ENCODE peak calls at places on chromosomes 16 and 17, in eight cellular contexts. One of them, this sample, is unnamed.
A peak's percentile ranks its signal among the peaks of the same experiment; 100 is the strongest.

GRCh38 chr16:27633721-27634120 is 83.8 kb downstream of the KATNIP start:
- DNase-seq in HFF-Myc: no peak
- DNase-seq in aorta: no peak
- DNase-seq in adipocyte: no peak
- DNase-seq in BE2C: no peak
- DNase-seq in GM12878: no peak
- DNase-seq in SK-N-SH: no peak
- DNase-seq in heart left ventricle: no peak
- DNase-seq in this sample: no peak

GRCh38 chr17:65170839-65171238 is 33.7 kb downstream of the RGS9 start:
- DNase-seq in HFF-Myc: no peak
- DNase-seq in aorta: no peak
- DNase-seq in adipocyte: no peak
- DNase-seq in BE2C: no peak
- DNase-seq in GM12878: no peak
- DNase-seq in SK-N-SH: no peak
- DNase-seq in heart left ventricle: no peak
- DNase-seq in this sample: no peak

GRCh38 chr16:21101631-21102420 is 48.8 kb downstream of the DNAH3 start:
- DNase-seq in HFF-Myc: no peak
- DNase-seq in aorta: no peak
- DNase-seq in adipocyte: peak; percentile 12
- DNase-seq in BE2C: peak; percentile 31
- DNase-seq in GM12878: no peak
- DNase-seq in SK-N-SH: peak; percentile 11
- DNase-seq in heart left ventricle: no peak
- DNase-seq in this sample: peak; percentile 23

GRCh38 chr16:85959686-85960085 is 60.7 kb downstream of the IRF8 start:
- DNase-seq in HFF-Myc: no peak
- DNase-seq in aorta: no peak
- DNase-seq in adipocyte: no peak
- DNase-seq in BE2C: no peak
- DNase-seq in GM12878: no peak
- DNase-seq in SK-N-SH: no peak
- DNase-seq in heart left ventricle: no peak
- DNase-seq in this sample: no peak

GRCh38 chr16:88430185-88430523 is 22.9 kb upstream of the ZFPM1 start:
- DNase-seq in HFF-Myc: no peak
- DNase-seq in aorta: no peak
- DNase-seq in adipocyte: no peak
- DNase-seq in BE2C: no peak
- DNase-seq in GM12878: no peak
- DNase-seq in SK-N-SH: no peak
- DNase-seq in heart left ventricle: no peak
- DNase-seq in this sample: no peak

GRCh38 chr17:44965491-44966234 is 2.4 kb downstream of the C1QL1 start:
- DNase-seq in HFF-Myc: no peak
- DNase-seq in aorta: no peak
- DNase-seq in adipocyte: no peak
- DNase-seq in BE2C: no peak
- DNase-seq in GM12878: no peak
- DNase-seq in SK-N-SH: no peak
- DNase-seq in heart left ventricle: no peak
- DNase-seq in this sample: no peak

GRCh38 chr17:21352981-21353265 is 23.2 kb upstream of the KCNJ12 start:
- DNase-seq in HFF-Myc: no peak
- DNase-seq in aorta: peak; percentile 59
- DNase-seq in adipocyte: no peak
- DNase-seq in BE2C: no peak
- DNase-seq in GM12878: no peak
- DNase-seq in SK-N-SH: no peak
- DNase-seq in heart left ventricle: no peak
- DNase-seq in this sample: no peak

GRCh38 chr16:81424761-81425160 is 19.8 kb upstream of the CMIP start:
- DNase-seq in HFF-Myc: no peak
- DNase-seq in aorta: no peak
- DNase-seq in adipocyte: no peak
- DNase-seq in BE2C: no peak
- DNase-seq in GM12878: peak; percentile 68
- DNase-seq in SK-N-SH: no peak
- DNase-seq in heart left ventricle: no peak
- DNase-seq in this sample: no peak

GRCh38 chr17:38579934-38580333 is 25.8 kb downstream of the SRCIN1 start:
- DNase-seq in HFF-Myc: no peak
- DNase-seq in aorta: no peak
- DNase-seq in adipocyte: no peak
- DNase-seq in BE2C: peak; percentile 98
- DNase-seq in GM12878: no peak
- DNase-seq in SK-N-SH: peak; percentile 94
- DNase-seq in heart left ventricle: no peak
- DNase-seq in this sample: peak; percentile 10

GRCh38 chr16:51951668-51952298 is 595.2 kb downstream of the TOX3 start:
- DNase-seq in HFF-Myc: no peak
- DNase-seq in aorta: no peak
- DNase-seq in adipocyte: no peak
- DNase-seq in BE2C: peak; percentile 85
- DNase-seq in GM12878: no peak
- DNase-seq in SK-N-SH: no peak
- DNase-seq in heart left ventricle: no peak
- DNase-seq in this sample: no peak

GRCh38 chr16:10181196-10182162 is 749 bp downstream of the GRIN2A start:
- DNase-seq in HFF-Myc: no peak
- DNase-seq in aorta: peak; percentile 93
- DNase-seq in adipocyte: peak; percentile 75
- DNase-seq in BE2C: peak; percentile 54
- DNase-seq in GM12878: no peak
- DNase-seq in SK-N-SH: peak; percentile 91
- DNase-seq in heart left ventricle: peak; percentile 63
- DNase-seq in this sample: peak; percentile 50

GRCh38 chr17:5563451-5563850 is 20.9 kb downstream of the NLRP1 start:
- DNase-seq in HFF-Myc: peak; percentile 32
- DNase-seq in aorta: no peak
- DNase-seq in adipocyte: no peak
- DNase-seq in BE2C: no peak
- DNase-seq in GM12878: no peak
- DNase-seq in SK-N-SH: no peak
- DNase-seq in heart left ventricle: no peak
- DNase-seq in this sample: no peak

GRCh38 chr17:38587956-38588771 is 17.6 kb downstream of the SRCIN1 start:
- DNase-seq in HFF-Myc: no peak
- DNase-seq in aorta: no peak
- DNase-seq in adipocyte: no peak
- DNase-seq in BE2C: peak; percentile 41
- DNase-seq in GM12878: no peak
- DNase-seq in SK-N-SH: no peak
- DNase-seq in heart left ventricle: no peak
- DNase-seq in this sample: no peak

GRCh38 chr16:14003119-14003570 is 68.0 kb upstream of the MRTFB start:
- DNase-seq in HFF-Myc: peak; percentile 66
- DNase-seq in aorta: peak; percentile 87
- DNase-seq in adipocyte: peak; percentile 93
- DNase-seq in BE2C: peak; percentile 88
- DNase-seq in GM12878: no peak
- DNase-seq in SK-N-SH: peak; percentile 81
- DNase-seq in heart left ventricle: peak; percentile 74
- DNase-seq in this sample: peak; percentile 68

GRCh38 chr17:43940630-43941029 is 1.6 kb downstream of the PPY start:
- DNase-seq in HFF-Myc: no peak
- DNase-seq in aorta: no peak
- DNase-seq in adipocyte: peak; percentile 62
- DNase-seq in BE2C: peak; percentile 84
- DNase-seq in GM12878: no peak
- DNase-seq in SK-N-SH: peak; percentile 81
- DNase-seq in heart left ventricle: no peak
- DNase-seq in this sample: peak; percentile 39

GRCh38 chr17:77145635-77146632 is 5.2 kb downstream of the SEC14L1 start:
- DNase-seq in HFF-Myc: peak; percentile 84
- DNase-seq in aorta: peak; percentile 80
- DNase-seq in adipocyte: peak; percentile 91
- DNase-seq in BE2C: peak; percentile 40
- DNase-seq in GM12878: peak; percentile 71
- DNase-seq in SK-N-SH: peak; percentile 44
- DNase-seq in heart left ventricle: peak; percentile 68
- DNase-seq in this sample: peak; percentile 78

GRCh38 chr17:77143306-77143705 is 2.5 kb downstream of the SEC14L1 start:
- DNase-seq in HFF-Myc: no peak
- DNase-seq in aorta: no peak
- DNase-seq in adipocyte: no peak
- DNase-seq in BE2C: no peak
- DNase-seq in GM12878: no peak
- DNase-seq in SK-N-SH: no peak
- DNase-seq in heart left ventricle: no peak
- DNase-seq in this sample: no peak

GRCh38 chr17:77145209-77145608 is 4.4 kb downstream of the SEC14L1 start:
- DNase-seq in HFF-Myc: no peak
- DNase-seq in aorta: no peak
- DNase-seq in adipocyte: no peak
- DNase-seq in BE2C: no peak
- DNase-seq in GM12878: peak; percentile 40
- DNase-seq in SK-N-SH: no peak
- DNase-seq in heart left ventricle: no peak
- DNase-seq in this sample: no peak

GRCh38 chr17:77142689-77143088 is 1.9 kb downstream of the SEC14L1 start:
- DNase-seq in HFF-Myc: no peak
- DNase-seq in aorta: no peak
- DNase-seq in adipocyte: no peak
- DNase-seq in BE2C: no peak
- DNase-seq in GM12878: no peak
- DNase-seq in SK-N-SH: no peak
- DNase-seq in heart left ventricle: no peak
- DNase-seq in this sample: no peak

GRCh38 chr17:77144227-77144626 is 3.5 kb downstream of the SEC14L1 start:
- DNase-seq in HFF-Myc: no peak
- DNase-seq in aorta: no peak
- DNase-seq in adipocyte: no peak
- DNase-seq in BE2C: no peak
- DNase-seq in GM12878: no peak
- DNase-seq in SK-N-SH: no peak
- DNase-seq in heart left ventricle: no peak
- DNase-seq in this sample: no peak
- H3K4me3 ChIP-seq in HFF-Myc: no peak overlapping the region
- H3K4me3 ChIP-seq in aorta: no peak overlapping the region
- H3K4me3 ChIP-seq in adipocyte: no peak overlapping the region
- H3K4me3 ChIP-seq in BE2C: no peak overlapping the region
- H3K4me3 ChIP-seq in GM12878: peak overlapping the region; percentile 69
- H3K4me3 ChIP-seq in SK-N-SH: no peak overlapping the region
- H3K4me3 ChIP-seq in heart left ventricle: peak overlapping the region; percentile 63
- H3K4me3 ChIP-seq in this sample: no peak overlapping the region

GRCh38 chr17:7341842-7342241 is 5.5 kb downstream of the ACAP1 start:
- DNase-seq in HFF-Myc: no peak
- DNase-seq in aorta: no peak
- DNase-seq in adipocyte: no peak
- DNase-seq in BE2C: no peak
- DNase-seq in GM12878: no peak
- DNase-seq in SK-N-SH: no peak
- DNase-seq in heart left ventricle: no peak
- DNase-seq in this sample: no peak

GRCh38 chr17:7334938-7335538 is 1.3 kb upstream of the ACAP1 start:
- DNase-seq in HFF-Myc: no peak
- DNase-seq in aorta: no peak
- DNase-seq in adipocyte: no peak
- DNase-seq in BE2C: no peak
- DNase-seq in GM12878: no peak
- DNase-seq in SK-N-SH: no peak
- DNase-seq in heart left ventricle: no peak
- DNase-seq in this sample: no peak

GRCh38 chr17:7340179-7340578 is 3.9 kb downstream of the ACAP1 start:
- DNase-seq in HFF-Myc: no peak
- DNase-seq in aorta: no peak
- DNase-seq in adipocyte: no peak
- DNase-seq in BE2C: no peak
- DNase-seq in GM12878: no peak
- DNase-seq in SK-N-SH: no peak
- DNase-seq in heart left ventricle: no peak
- DNase-seq in this sample: peak; percentile 36

DNA sequence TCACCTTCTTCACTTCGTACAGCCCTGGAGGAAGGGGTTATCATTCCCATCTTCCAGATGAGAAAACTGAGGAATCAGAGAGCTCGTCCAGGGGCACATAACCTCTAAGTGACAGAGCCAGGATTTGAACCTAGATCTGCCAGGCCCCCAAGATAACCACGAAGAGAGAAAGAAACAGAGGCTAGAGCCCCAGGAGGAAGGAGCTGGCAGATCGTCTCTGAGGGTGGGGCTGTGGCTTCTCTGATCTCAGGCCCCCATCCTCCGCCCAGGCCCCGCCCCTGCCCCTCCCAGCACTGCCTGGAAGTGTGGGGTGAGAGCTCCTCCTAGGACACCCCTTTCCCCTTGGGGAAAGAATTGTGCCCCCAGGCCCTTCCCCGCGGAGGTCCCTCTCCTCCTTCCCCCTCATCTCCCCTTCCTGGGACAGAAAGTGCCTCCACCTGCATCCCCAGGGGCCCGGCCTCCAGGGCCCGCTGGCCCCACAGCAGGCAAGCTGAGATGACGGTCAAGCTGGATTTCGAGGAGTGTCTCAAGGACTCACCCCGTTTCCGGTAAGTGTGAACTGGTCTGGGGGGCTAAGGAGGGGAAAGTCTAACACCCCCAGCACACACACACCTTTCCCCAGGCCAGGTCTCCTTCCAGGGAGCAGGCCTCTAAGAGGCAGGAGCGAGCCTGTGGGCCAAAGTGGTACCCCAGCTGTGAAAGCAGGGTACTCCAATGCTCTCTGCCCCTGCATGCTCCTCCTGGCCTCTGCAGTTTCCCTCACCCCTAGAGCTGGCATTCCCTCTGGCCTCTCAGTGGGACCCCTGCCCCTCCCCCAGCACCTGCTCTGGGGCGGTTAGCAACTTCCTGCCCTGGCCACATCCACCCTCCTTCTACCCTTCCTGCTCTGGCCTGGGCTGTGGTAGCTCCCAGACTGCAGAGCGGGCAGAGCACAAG is at the start of gene ACAP1:
- DNase-seq in HFF-Myc: no peak
- DNase-seq in aorta: no peak
- DNase-seq in adipocyte: no peak
- DNase-seq in BE2C: no peak
- DNase-seq in GM12878: no peak
- DNase-seq in SK-N-SH: no peak
- DNase-seq in heart left ventricle: no peak
- DNase-seq in this sample: no peak
- H3K4me3 ChIP-seq in HFF-Myc: peak within 1 kb of the TSS; percentile 11
- H3K4me3 ChIP-seq in aorta: no peak within 1 kb of the TSS
- H3K4me3 ChIP-seq in adipocyte: no peak within 1 kb of the TSS
- H3K4me3 ChIP-seq in BE2C: no peak within 1 kb of the TSS
- H3K4me3 ChIP-seq in GM12878: peak within 1 kb of the TSS; percentile 96
- H3K4me3 ChIP-seq in SK-N-SH: no peak within 1 kb of the TSS
- H3K4me3 ChIP-seq in heart left ventricle: no peak within 1 kb of the TSS
- H3K4me3 ChIP-seq in this sample: no peak within 1 kb of the TSS

GRCh38 chr17:75828051-75828400 is 16.2 kb downstream of the UNC13D start:
- DNase-seq in HFF-Myc: no peak
- DNase-seq in aorta: no peak
- DNase-seq in adipocyte: no peak
- DNase-seq in BE2C: no peak
- DNase-seq in GM12878: no peak
- DNase-seq in SK-N-SH: no peak
- DNase-seq in heart left ventricle: no peak
- DNase-seq in this sample: no peak
- H3K4me3 ChIP-seq in HFF-Myc: no peak overlapping the region
- H3K4me3 ChIP-seq in aorta: no peak overlapping the region
- H3K4me3 ChIP-seq in adipocyte: no peak overlapping the region
- H3K4me3 ChIP-seq in BE2C: peak overlapping the region; percentile 53
- H3K4me3 ChIP-seq in GM12878: no peak overlapping the region
- H3K4me3 ChIP-seq in SK-N-SH: no peak overlapping the region
- H3K4me3 ChIP-seq in heart left ventricle: no peak overlapping the region
- H3K4me3 ChIP-seq in this sample: no peak overlapping the region

GRCh38 chr17:16419929-16420271 is 4.5 kb downstream of the TRPV2 start:
- DNase-seq in HFF-Myc: no peak
- DNase-seq in aorta: no peak
- DNase-seq in adipocyte: peak; percentile 38
- DNase-seq in BE2C: no peak
- DNase-seq in GM12878: no peak
- DNase-seq in SK-N-SH: no peak
- DNase-seq in heart left ventricle: no peak
- DNase-seq in this sample: peak; percentile 84
- H3K4me3 ChIP-seq in HFF-Myc: peak overlapping the region; percentile 35
- H3K4me3 ChIP-seq in aorta: no peak overlapping the region
- H3K4me3 ChIP-seq in adipocyte: peak overlapping the region; percentile 48
- H3K4me3 ChIP-seq in BE2C: no peak overlapping the region
- H3K4me3 ChIP-seq in GM12878: peak overlapping the region; percentile 95
- H3K4me3 ChIP-seq in SK-N-SH: no peak overlapping the region
- H3K4me3 ChIP-seq in heart left ventricle: no peak overlapping the region
- H3K4me3 ChIP-seq in this sample: peak overlapping the region; percentile 25

This sample was measured in fibroblast of villous mesenchyme.